ENCODE peak calls at places on chromosomes 16 and 17, in eight cellular contexts. One of them, this sample, is unnamed.

GRCh38 chr17:40963838-40964237 is 2.9 kb downstream of the KRT39 start:
- DNase-seq in fibroblast of lung: peak; percentile 36
- DNase-seq in CD4-positive, alpha-beta T cell: no peak
- DNase-seq in Peyer's patch: no peak
- DNase-seq in SK-N-SH: peak; percentile 19
- DNase-seq in MG63: no peak
- DNase-seq in astrocyte: no peak
- DNase-seq in stomach: no peak
- DNase-seq in this sample: no peak

GRCh38 chr16:59047114-59047513 is 313.0 kb upstream of the GOT2 start:
- DNase-seq in CD4-positive, alpha-beta T cell: no peak
- DNase-seq in Peyer's patch: no peak
- DNase-seq in fibroblast of lung: no peak
- DNase-seq in stomach: no peak
- DNase-seq in astrocyte: no peak
- DNase-seq in SK-N-SH: peak; percentile 2
- DNase-seq in MG63: no peak
- DNase-seq in this sample: no peak

GRCh38 chr16:60120586-60120985 is 1386.5 kb upstream of the GOT2 start:
- DNase-seq in astrocyte: no peak
- DNase-seq in MG63: no peak
- DNase-seq in SK-N-SH: no peak
- DNase-seq in Peyer's patch: no peak
- DNase-seq in CD4-positive, alpha-beta T cell: no peak
- DNase-seq in fibroblast of lung: no peak
- DNase-seq in stomach: no peak
- DNase-seq in this sample: no peak

GRCh38 chr17:39174907-39175694 is 9.1 kb upstream of the ARL5C start:
- DNase-seq in fibroblast of lung: peak; percentile 70
- DNase-seq in astrocyte: no peak
- DNase-seq in SK-N-SH: peak; percentile 93
- DNase-seq in Peyer's patch: peak; percentile 66
- DNase-seq in MG63: peak; percentile 57
- DNase-seq in CD4-positive, alpha-beta T cell: peak; percentile 67
- DNase-seq in stomach: peak; percentile 81
- DNase-seq in this sample: peak; percentile 71

GRCh38 chr16:11224096-11224893 is 31.7 kb downstream of the SOCS1 start:
- DNase-seq in SK-N-SH: no peak
- DNase-seq in CD4-positive, alpha-beta T cell: peak; percentile 44
- DNase-seq in fibroblast of lung: no peak
- DNase-seq in Peyer's patch: peak; percentile 94
- DNase-seq in stomach: peak; percentile 71
- DNase-seq in astrocyte: no peak
- DNase-seq in MG63: no peak
- DNase-seq in this sample: peak; percentile 30

GRCh38 chr17:8835106-8835505 is 32.4 kb downstream of the PIK3R6 start:
- DNase-seq in Peyer's patch: no peak
- DNase-seq in fibroblast of lung: no peak
- DNase-seq in astrocyte: no peak
- DNase-seq in stomach: no peak
- DNase-seq in CD4-positive, alpha-beta T cell: no peak
- DNase-seq in SK-N-SH: no peak
- DNase-seq in MG63: no peak
- DNase-seq in this sample: no peak

GRCh38 chr17:68289936-68290267 is 1.0 kb downstream of the SLC16A6 start:
- DNase-seq in SK-N-SH: no peak
- DNase-seq in MG63: peak; percentile 17
- DNase-seq in astrocyte: no peak
- DNase-seq in Peyer's patch: no peak
- DNase-seq in CD4-positive, alpha-beta T cell: no peak
- DNase-seq in fibroblast of lung: no peak
- DNase-seq in stomach: no peak
- DNase-seq in this sample: no peak

GRCh38 chr17:63304704-63305261 is 141.3 kb downstream of the CYB561 start:
- DNase-seq in astrocyte: no peak
- DNase-seq in MG63: no peak
- DNase-seq in SK-N-SH: no peak
- DNase-seq in CD4-positive, alpha-beta T cell: no peak
- DNase-seq in stomach: no peak
- DNase-seq in fibroblast of lung: no peak
- DNase-seq in Peyer's patch: no peak
- DNase-seq in this sample: no peak

GRCh38 chr17:46773676-46774075 is 44.8 kb downstream of the WNT3 start:
- DNase-seq in Peyer's patch: no peak
- DNase-seq in astrocyte: no peak
- DNase-seq in fibroblast of lung: no peak
- DNase-seq in MG63: no peak
- DNase-seq in CD4-positive, alpha-beta T cell: no peak
- DNase-seq in SK-N-SH: no peak
- DNase-seq in stomach: no peak
- DNase-seq in this sample: no peak

GRCh38 chr17:4074831-4075495 is 67.9 kb downstream of the ZZEF1 start:
- DNase-seq in Peyer's patch: no peak
- DNase-seq in stomach: no peak
- DNase-seq in CD4-positive, alpha-beta T cell: no peak
- DNase-seq in MG63: no peak
- DNase-seq in fibroblast of lung: peak; percentile 55
- DNase-seq in astrocyte: peak; percentile 20
- DNase-seq in SK-N-SH: peak; percentile 61
- DNase-seq in this sample: no peak

GRCh38 chr16:87101903-87102302 is 215.3 kb downstream of the C16orf95 start:
- DNase-seq in CD4-positive, alpha-beta T cell: no peak
- DNase-seq in SK-N-SH: no peak
- DNase-seq in Peyer's patch: no peak
- DNase-seq in astrocyte: peak; percentile 69
- DNase-seq in stomach: no peak
- DNase-seq in MG63: peak; percentile 30
- DNase-seq in fibroblast of lung: peak; percentile 65
- DNase-seq in this sample: no peak

GRCh38 chr17:15213381-15214087 is 51.6 kb downstream of the PMP22 start:
- DNase-seq in astrocyte: no peak
- DNase-seq in SK-N-SH: peak; percentile 31
- DNase-seq in MG63: no peak
- DNase-seq in CD4-positive, alpha-beta T cell: no peak
- DNase-seq in stomach: no peak
- DNase-seq in fibroblast of lung: peak; percentile 42
- DNase-seq in Peyer's patch: no peak
- DNase-seq in this sample: no peak

GRCh38 chr17:10031102-10031501 is 126.0 kb upstream of the RCVRN start:
- DNase-seq in astrocyte: no peak
- DNase-seq in SK-N-SH: no peak
- DNase-seq in MG63: no peak
- DNase-seq in Peyer's patch: no peak
- DNase-seq in fibroblast of lung: no peak
- DNase-seq in CD4-positive, alpha-beta T cell: no peak
- DNase-seq in stomach: no peak
- DNase-seq in this sample: no peak

GRCh38 chr17:35789044-35789443 is 6.4 kb downstream of the MMP28 start:
- DNase-seq in SK-N-SH: no peak
- DNase-seq in astrocyte: no peak
- DNase-seq in fibroblast of lung: no peak
- DNase-seq in stomach: no peak
- DNase-seq in MG63: no peak
- DNase-seq in CD4-positive, alpha-beta T cell: no peak
- DNase-seq in Peyer's patch: no peak
- DNase-seq in this sample: no peak

GRCh38 chr17:4054446-4054845 is 88.4 kb downstream of the ZZEF1 start:
- DNase-seq in Peyer's patch: no peak
- DNase-seq in stomach: no peak
- DNase-seq in astrocyte: no peak
- DNase-seq in MG63: no peak
- DNase-seq in CD4-positive, alpha-beta T cell: no peak
- DNase-seq in fibroblast of lung: no peak
- DNase-seq in SK-N-SH: no peak
- DNase-seq in this sample: no peak

GRCh38 chr16:4505356-4506153 is 29.4 kb downstream of the HMOX2 start:
- DNase-seq in CD4-positive, alpha-beta T cell: peak; percentile 75
- DNase-seq in MG63: no peak
- DNase-seq in astrocyte: no peak
- DNase-seq in fibroblast of lung: no peak
- DNase-seq in Peyer's patch: peak; percentile 91
- DNase-seq in stomach: peak; percentile 54
- DNase-seq in SK-N-SH: no peak
- DNase-seq in this sample: peak; percentile 62

GRCh38 chr17:80695979-80696378 is 151.3 kb downstream of the RPTOR start:
- DNase-seq in Peyer's patch: no peak
- DNase-seq in stomach: no peak
- DNase-seq in fibroblast of lung: no peak
- DNase-seq in SK-N-SH: peak; percentile 82
- DNase-seq in CD4-positive, alpha-beta T cell: no peak
- DNase-seq in MG63: no peak
- DNase-seq in astrocyte: no peak
- DNase-seq in this sample: no peak

GRCh38 chr17:38883592-38884526 is 14.0 kb downstream of the LASP1 start:
- DNase-seq in stomach: no peak
- DNase-seq in Peyer's patch: no peak
- DNase-seq in MG63: no peak
- DNase-seq in astrocyte: peak; percentile 47
- DNase-seq in fibroblast of lung: no peak
- DNase-seq in CD4-positive, alpha-beta T cell: no peak
- DNase-seq in SK-N-SH: no peak
- DNase-seq in this sample: no peak

GRCh38 chr16:88685156-88686061 is 898 bp downstream of the SNAI3 start:
- DNase-seq in CD4-positive, alpha-beta T cell: peak; percentile 56
- DNase-seq in SK-N-SH: peak; percentile 79
- DNase-seq in stomach: no peak
- DNase-seq in Peyer's patch: peak; percentile 71
- DNase-seq in fibroblast of lung: peak; percentile 48
- DNase-seq in astrocyte: no peak
- DNase-seq in MG63: no peak
- DNase-seq in this sample: no peak

GRCh38 chr16:51524555-51525373 is 373.7 kb upstream of the SALL1 start:
- DNase-seq in MG63: peak; percentile 76
- DNase-seq in SK-N-SH: no peak
- DNase-seq in CD4-positive, alpha-beta T cell: no peak
- DNase-seq in astrocyte: peak; percentile 77
- DNase-seq in stomach: no peak
- DNase-seq in Peyer's patch: no peak
- DNase-seq in fibroblast of lung: peak; percentile 79
- DNase-seq in this sample: no peak

GRCh38 chr16:87457724-87458423 is 35.0 kb downstream of the ZCCHC14 start:
- DNase-seq in stomach: no peak
- DNase-seq in astrocyte: peak; percentile 99
- DNase-seq in MG63: peak; percentile 81
- DNase-seq in CD4-positive, alpha-beta T cell: no peak
- DNase-seq in Peyer's patch: no peak
- DNase-seq in SK-N-SH: peak; percentile 58
- DNase-seq in fibroblast of lung: peak; percentile 92
- DNase-seq in this sample: no peak

GRCh38 chr16:30488764-30489595 is 16.4 kb downstream of the ITGAL start:
- DNase-seq in astrocyte: no peak
- DNase-seq in fibroblast of lung: no peak
- DNase-seq in Peyer's patch: no peak
- DNase-seq in stomach: no peak
- DNase-seq in MG63: no peak
- DNase-seq in CD4-positive, alpha-beta T cell: no peak
- DNase-seq in SK-N-SH: no peak
- DNase-seq in this sample: no peak

GRCh38 chr16:14186007-14186953 is 115.2 kb downstream of the MRTFB start:
- DNase-seq in MG63: no peak
- DNase-seq in SK-N-SH: peak; percentile 59
- DNase-seq in CD4-positive, alpha-beta T cell: no peak
- DNase-seq in stomach: no peak
- DNase-seq in astrocyte: peak; percentile 91
- DNase-seq in fibroblast of lung: peak; percentile 89
- DNase-seq in Peyer's patch: no peak
- DNase-seq in this sample: no peak

DNA sequence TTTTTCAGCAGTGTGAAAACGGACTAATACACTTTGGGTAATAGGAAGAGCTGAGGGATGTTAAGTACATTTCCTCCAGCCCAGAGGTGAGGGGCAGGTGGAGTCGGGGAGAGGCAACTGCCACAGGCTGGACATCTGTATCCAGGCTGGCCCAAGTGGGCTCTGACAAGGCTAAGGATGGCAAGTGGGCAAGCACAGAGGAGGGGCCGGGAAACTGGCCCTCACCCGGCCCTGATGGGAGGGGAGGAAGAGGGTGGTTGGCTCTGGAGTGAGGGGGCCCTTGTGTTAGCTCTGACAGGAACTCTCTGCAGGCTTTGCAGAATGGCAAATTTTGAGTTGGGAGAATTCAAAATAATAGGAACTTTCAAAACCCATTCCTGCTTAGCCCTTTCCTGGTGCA is 251.0 kb upstream of the TNRC6C start:
- DNase-seq in fibroblast of lung: no peak
- DNase-seq in SK-N-SH: no peak
- DNase-seq in Peyer's patch: no peak
- DNase-seq in MG63: no peak
- DNase-seq in astrocyte: no peak
- DNase-seq in stomach: no peak
- DNase-seq in CD4-positive, alpha-beta T cell: no peak
- DNase-seq in this sample: no peak
- H3K9me3 ChIP-seq in fibroblast of lung: no peaks in the 10 kb centered on the region
- H3K9me3 ChIP-seq in SK-N-SH: peaks cover 3% of the 10 kb centered on the region
- H3K9me3 ChIP-seq in Peyer's patch: peaks cover 17% of the 10 kb centered on the region
- H3K9me3 ChIP-seq in MG63: peaks cover 3% of the 10 kb centered on the region
- H3K9me3 ChIP-seq in astrocyte: peaks cover 4% of the 10 kb centered on the region
- H3K9me3 ChIP-seq in stomach: peaks cover 9% of the 10 kb centered on the region
- H3K9me3 ChIP-seq in CD4-positive, alpha-beta T cell: peaks cover 24% of the 10 kb centered on the region
- H3K9me3 ChIP-seq in this sample: peaks cover 5% of the 10 kb centered on the region

DNA sequence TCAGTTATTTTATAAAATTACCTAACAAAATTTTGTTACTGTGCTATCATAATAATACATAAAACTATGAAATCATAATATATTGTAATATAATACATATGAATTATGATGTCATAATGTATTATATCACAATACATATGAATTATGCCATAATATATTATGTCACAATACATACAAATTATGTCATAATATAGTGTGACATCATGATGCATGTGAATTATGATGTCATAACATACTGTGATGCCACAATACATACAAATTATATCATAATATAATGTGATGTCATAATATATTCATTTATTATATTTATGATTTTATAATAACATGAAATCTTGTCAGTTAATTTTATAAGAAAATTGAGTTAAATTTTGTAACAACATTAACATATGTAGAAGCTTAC is 2021.6 kb downstream of the TP53TG3F start:
- DNase-seq in fibroblast of lung: no peak
- DNase-seq in SK-N-SH: no peak
- DNase-seq in astrocyte: no peak
- DNase-seq in CD4-positive, alpha-beta T cell: no peak
- DNase-seq in stomach: no peak
- DNase-seq in MG63: no peak
- DNase-seq in Peyer's patch: no peak
- DNase-seq in this sample: no peak
- H3K9me3 ChIP-seq in fibroblast of lung: peaks cover 3% of the 10 kb centered on the region
- H3K9me3 ChIP-seq in SK-N-SH: no peaks in the 10 kb centered on the region
- H3K9me3 ChIP-seq in astrocyte: peaks cover 14% of the 10 kb centered on the region
- H3K9me3 ChIP-seq in CD4-positive, alpha-beta T cell: peaks cover 4% of the 10 kb centered on the region
- H3K9me3 ChIP-seq in stomach: peaks cover 7% of the 10 kb centered on the region
- H3K9me3 ChIP-seq in MG63: no peaks in the 10 kb centered on the region
- H3K9me3 ChIP-seq in Peyer's patch: no peaks in the 10 kb centered on the region
- H3K9me3 ChIP-seq in this sample: peaks cover 5% of the 10 kb centered on the region

GRCh38 chr17:22304667-22305303 is 612.5 kb downstream of the KCNJ18 start:
- DNase-seq in Peyer's patch: no peak
- DNase-seq in SK-N-SH: no peak
- DNase-seq in fibroblast of lung: no peak
- DNase-seq in MG63: no peak
- DNase-seq in CD4-positive, alpha-beta T cell: no peak
- DNase-seq in stomach: no peak
- DNase-seq in astrocyte: no peak
- DNase-seq in this sample: no peak
- H3K9me3 ChIP-seq in Peyer's patch: no peaks in the 10 kb centered on the region
- H3K9me3 ChIP-seq in SK-N-SH: no peaks in the 10 kb centered on the region
- H3K9me3 ChIP-seq in fibroblast of lung: no peaks in the 10 kb centered on the region
- H3K9me3 ChIP-seq in MG63: no peaks in the 10 kb centered on the region
- H3K9me3 ChIP-seq in CD4-positive, alpha-beta T cell: no peaks in the 10 kb centered on the region
- H3K9me3 ChIP-seq in stomach: no peaks in the 10 kb centered on the region
- H3K9me3 ChIP-seq in astrocyte: peaks cover 11% of the 10 kb centered on the region
- H3K9me3 ChIP-seq in this sample: no peaks in the 10 kb centered on the region

GRCh38 chr17:70329751-70330150 is 160.4 kb downstream of the KCNJ2 start:
- DNase-seq in Peyer's patch: no peak
- DNase-seq in stomach: no peak
- DNase-seq in MG63: no peak
- DNase-seq in SK-N-SH: no peak
- DNase-seq in CD4-positive, alpha-beta T cell: no peak
- DNase-seq in fibroblast of lung: no peak
- DNase-seq in astrocyte: no peak
- DNase-seq in this sample: no peak
- H3K9me3 ChIP-seq in Peyer's patch: no peaks in the 10 kb centered on the region
- H3K9me3 ChIP-seq in stomach: no peaks in the 10 kb centered on the region
- H3K9me3 ChIP-seq in MG63: no peaks in the 10 kb centered on the region
- H3K9me3 ChIP-seq in SK-N-SH: no peaks in the 10 kb centered on the region
- H3K9me3 ChIP-seq in CD4-positive, alpha-beta T cell: no peaks in the 10 kb centered on the region
- H3K9me3 ChIP-seq in fibroblast of lung: no peaks in the 10 kb centered on the region
- H3K9me3 ChIP-seq in astrocyte: no peaks in the 10 kb centered on the region
- H3K9me3 ChIP-seq in this sample: peaks cover 2% of the 10 kb centered on the region

This sample was measured in T-helper 17 cell.